ENCODE peak calls at places on chromosome 18, in five cellular contexts. One of them, this sample, is unnamed.

GRCh38 chr18:29512761-29513160 is 1335.8 kb upstream of the CDH2 start:
- DNase-seq in K562: no peak
- DNase-seq in IMR-90: no peak
- DNase-seq in A549: no peak
- DNase-seq in SK-N-SH: no peak
- DNase-seq in this sample: no peak

GRCh38 chr18:48330016-48330991 is 78.9 kb downstream of the ZBTB7C start:
- DNase-seq in K562: no peak
- DNase-seq in IMR-90: peak; percentile 69
- DNase-seq in A549: peak; percentile 32
- DNase-seq in SK-N-SH: no peak
- DNase-seq in this sample: no peak

GRCh38 chr18:27860701-27861107 is 316.2 kb downstream of the CDH2 start:
- DNase-seq in K562: no peak
- DNase-seq in IMR-90: peak; percentile 2
- DNase-seq in A549: no peak
- DNase-seq in SK-N-SH: no peak
- DNase-seq in this sample: peak; percentile 9

GRCh38 chr18:60656563-60656962 is 284.0 kb upstream of the MC4R start:
- DNase-seq in K562: no peak
- DNase-seq in IMR-90: no peak
- DNase-seq in A549: no peak
- DNase-seq in SK-N-SH: no peak
- DNase-seq in this sample: no peak

GRCh38 chr18:10935588-10935987 is 213.8 kb downstream of the PIEZO2 start:
- DNase-seq in K562: no peak
- DNase-seq in IMR-90: no peak
- DNase-seq in A549: no peak
- DNase-seq in SK-N-SH: no peak
- DNase-seq in this sample: no peak

GRCh38 chr18:67515987-67516431 is 511 bp downstream of the DSEL start:
- DNase-seq in K562: peak; percentile 41
- DNase-seq in IMR-90: peak; percentile 85
- DNase-seq in A549: peak; percentile 44
- DNase-seq in SK-N-SH: peak; percentile 78
- DNase-seq in this sample: no peak

GRCh38 chr18:65762556-65762955 is 11.7 kb downstream of the CDH7 start:
- DNase-seq in K562: no peak
- DNase-seq in IMR-90: no peak
- DNase-seq in A549: no peak
- DNase-seq in SK-N-SH: no peak
- DNase-seq in this sample: no peak

GRCh38 chr18:7814754-7815315 is 247.7 kb downstream of the PTPRM start:
- DNase-seq in K562: no peak
- DNase-seq in IMR-90: no peak
- DNase-seq in A549: no peak
- DNase-seq in SK-N-SH: no peak
- DNase-seq in this sample: no peak

GRCh38 chr18:49752095-49752457 is 61.3 kb downstream of the ACAA2 start:
- DNase-seq in K562: no peak
- DNase-seq in IMR-90: no peak
- DNase-seq in A549: no peak
- DNase-seq in SK-N-SH: no peak
- DNase-seq in this sample: no peak

GRCh38 chr18:36189486-36189885 is 2.2 kb downstream of the MOCOS start:
- DNase-seq in K562: no peak
- DNase-seq in IMR-90: no peak
- DNase-seq in A549: no peak
- DNase-seq in SK-N-SH: no peak
- DNase-seq in this sample: no peak

GRCh38 chr18:34650121-34650545 is 60.0 kb upstream of the DTNA start:
- DNase-seq in K562: no peak
- DNase-seq in IMR-90: peak; percentile 88
- DNase-seq in A549: no peak
- DNase-seq in SK-N-SH: no peak
- DNase-seq in this sample: no peak

GRCh38 chr18:8912348-8913057 is 190.0 kb upstream of the NDUFV2 start:
- DNase-seq in K562: peak; percentile 68
- DNase-seq in IMR-90: no peak
- DNase-seq in A549: no peak
- DNase-seq in SK-N-SH: no peak
- DNase-seq in this sample: no peak

GRCh38 chr18:51226068-51226467 is 28.6 kb upstream of the MEX3C start:
- DNase-seq in K562: no peak
- DNase-seq in IMR-90: no peak
- DNase-seq in A549: no peak
- DNase-seq in SK-N-SH: no peak
- DNase-seq in this sample: no peak

GRCh38 chr18:13232060-13232917 is 13.7 kb downstream of the LDLRAD4 start:
- DNase-seq in K562: no peak
- DNase-seq in IMR-90: no peak
- DNase-seq in A549: no peak
- DNase-seq in SK-N-SH: no peak
- DNase-seq in this sample: no peak

GRCh38 chr18:44894011-44894410 is 213.3 kb downstream of the SETBP1 start:
- DNase-seq in K562: no peak
- DNase-seq in IMR-90: no peak
- DNase-seq in A549: no peak
- DNase-seq in SK-N-SH: no peak
- DNase-seq in this sample: no peak

GRCh38 chr18:10973579-10974260 is 175.6 kb downstream of the PIEZO2 start:
- DNase-seq in K562: no peak
- DNase-seq in IMR-90: peak; percentile 34
- DNase-seq in A549: peak; percentile 5
- DNase-seq in SK-N-SH: no peak
- DNase-seq in this sample: no peak

GRCh38 chr18:54150226-54150625 is 74.2 kb downstream of the MBD2 start:
- DNase-seq in K562: no peak
- DNase-seq in IMR-90: no peak
- DNase-seq in A549: no peak
- DNase-seq in SK-N-SH: no peak
- DNase-seq in this sample: no peak

GRCh38 chr18:35122586-35123224 is 81.5 kb downstream of the MAPRE2 start:
- DNase-seq in K562: no peak
- DNase-seq in IMR-90: no peak
- DNase-seq in A549: no peak
- DNase-seq in SK-N-SH: peak; percentile 65
- DNase-seq in this sample: no peak

GRCh38 chr18:9011431-9011830 is 91.1 kb upstream of the NDUFV2 start:
- DNase-seq in K562: no peak
- DNase-seq in IMR-90: no peak
- DNase-seq in A549: no peak
- DNase-seq in SK-N-SH: no peak
- DNase-seq in this sample: no peak

GRCh38 chr18:21660078-21660477 is 44.5 kb downstream of the ABHD3 start:
- DNase-seq in K562: no peak
- DNase-seq in IMR-90: no peak
- DNase-seq in A549: no peak
- DNase-seq in SK-N-SH: no peak
- DNase-seq in this sample: no peak

GRCh38 chr18:22387364-22387763 is 30.4 kb downstream of the CTAGE1 start:
- DNase-seq in K562: no peak
- DNase-seq in IMR-90: no peak
- DNase-seq in A549: no peak
- DNase-seq in SK-N-SH: no peak
- DNase-seq in this sample: no peak

GRCh38 chr18:61606759-61607158 is 273.5 kb downstream of the CDH20 start:
- DNase-seq in K562: no peak
- DNase-seq in IMR-90: peak; percentile 93
- DNase-seq in A549: peak; percentile 30
- DNase-seq in SK-N-SH: no peak
- DNase-seq in this sample: no peak

GRCh38 chr18:31983020-31983419 is 35.6 kb upstream of the RNF125 start:
- DNase-seq in K562: no peak
- DNase-seq in IMR-90: no peak
- DNase-seq in A549: no peak
- DNase-seq in SK-N-SH: no peak
- DNase-seq in this sample: no peak

GRCh38 chr18:60358516-60358915 is 14.1 kb downstream of the MC4R start:
- DNase-seq in K562: no peak
- DNase-seq in IMR-90: peak; percentile 70
- DNase-seq in A549: no peak
- DNase-seq in SK-N-SH: no peak
- DNase-seq in this sample: no peak

GRCh38 chr18:23406271-23406787 is 46.8 kb upstream of the RIOK3 start:
- DNase-seq in K562: no peak
- DNase-seq in IMR-90: peak; percentile 40
- DNase-seq in A549: no peak
- DNase-seq in SK-N-SH: no peak
- DNase-seq in this sample: no peak

GRCh38 chr18:28905509-28905908 is 728.6 kb upstream of the CDH2 start:
- DNase-seq in K562: no peak
- DNase-seq in IMR-90: peak; percentile 57
- DNase-seq in A549: no peak
- DNase-seq in SK-N-SH: no peak
- DNase-seq in this sample: no peak

DNA sequence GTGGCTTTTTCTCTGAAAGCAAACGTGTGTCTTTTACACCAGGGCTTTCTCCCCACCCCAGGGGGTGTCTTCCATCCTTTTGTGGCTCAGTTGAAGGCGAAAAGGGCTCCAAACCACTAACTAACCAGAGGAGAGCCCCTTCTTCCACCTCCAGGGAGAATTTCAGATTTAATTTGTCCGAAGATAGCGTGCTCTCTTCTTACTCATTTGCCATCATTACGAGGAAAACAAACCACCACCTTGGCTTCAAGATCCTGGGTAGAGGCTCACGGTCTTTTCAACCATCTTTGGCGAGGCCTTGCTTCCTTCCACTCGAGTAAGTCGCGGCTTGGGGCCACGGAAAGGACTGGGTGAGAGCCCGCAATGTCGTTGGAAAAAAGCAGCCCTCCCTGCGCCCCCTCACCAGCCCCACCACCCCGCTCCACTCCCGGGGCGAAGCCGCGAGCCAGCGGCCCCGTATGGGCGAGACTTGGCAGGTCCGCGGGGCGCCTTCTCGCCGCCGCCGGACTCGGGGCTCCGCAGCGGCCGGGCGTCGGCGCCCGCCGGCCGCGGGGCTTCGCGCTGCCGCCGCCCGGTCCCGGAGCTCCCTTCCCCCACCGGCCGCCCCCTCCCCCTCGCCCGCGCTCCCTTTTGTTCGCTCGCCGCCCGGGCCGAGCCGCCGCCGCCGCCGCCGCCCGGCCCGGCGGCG is 1.7 kb upstream of the ZNF532 start:
- DNase-seq in K562: no peak
- DNase-seq in IMR-90: peak; percentile 62
- DNase-seq in A549: peak; percentile 25
- DNase-seq in SK-N-SH: peak; percentile 80
- DNase-seq in this sample: no peak
- TF ChIP-seq RCOR1 in K562: no peak
- TF ChIP-seq RCOR1 in IMR-90: no peak
- TF ChIP-seq RCOR1 in A549: no peak
- TF ChIP-seq RCOR1 in SK-N-SH: no peak
- TF ChIP-seq RCOR1 in this sample: no peak

GRCh38 chr18:76407681-76408080 is 87.4 kb downstream of the ZNF516 start:
- DNase-seq in K562: no peak
- DNase-seq in IMR-90: no peak
- DNase-seq in A549: no peak
- DNase-seq in SK-N-SH: no peak
- DNase-seq in this sample: no peak

GRCh38 chr18:76405280-76405679 is 89.8 kb downstream of the ZNF516 start:
- DNase-seq in K562: no peak
- DNase-seq in IMR-90: no peak
- DNase-seq in A549: no peak
- DNase-seq in SK-N-SH: no peak
- DNase-seq in this sample: no peak

GRCh38 chr18:76406791-76407190 is 88.3 kb downstream of the ZNF516 start:
- DNase-seq in K562: no peak
- DNase-seq in IMR-90: no peak
- DNase-seq in A549: no peak
- DNase-seq in SK-N-SH: no peak
- DNase-seq in this sample: no peak

GRCh38 chr18:76404345-76404831 is 90.7 kb downstream of the ZNF516 start:
- DNase-seq in K562: no peak
- DNase-seq in IMR-90: no peak
- DNase-seq in A549: no peak
- DNase-seq in SK-N-SH: no peak
- DNase-seq in this sample: no peak

DNA sequence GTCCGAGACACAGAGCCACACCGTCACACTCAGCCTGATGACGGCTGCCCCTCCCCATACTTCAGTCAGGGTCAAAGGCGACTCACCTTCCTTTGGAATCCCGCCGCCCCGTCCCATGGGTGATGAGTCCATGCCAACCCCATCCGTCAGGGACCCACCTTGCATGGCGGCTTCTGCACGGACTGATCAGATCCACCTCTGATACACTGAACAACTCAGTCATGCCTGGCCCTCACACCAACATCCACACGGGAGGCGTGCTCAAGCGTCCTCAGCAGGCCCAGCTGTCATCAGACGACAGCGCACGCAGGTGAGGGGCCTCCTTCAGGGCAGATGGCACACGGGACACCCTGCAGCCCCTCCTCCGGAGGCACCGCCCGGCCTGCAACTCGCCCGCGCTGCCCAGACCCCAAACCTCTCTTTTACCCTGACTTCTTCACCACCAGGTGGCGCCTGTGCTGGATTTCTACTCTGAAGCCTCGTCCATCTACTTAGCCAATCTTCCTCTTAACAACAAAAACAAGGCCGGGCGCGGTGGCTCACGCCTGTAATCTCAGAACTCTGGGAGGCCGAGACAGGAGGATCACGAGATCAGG is 89.2 kb downstream of the ZNF516 start:
- DNase-seq in K562: peak; percentile 37
- DNase-seq in IMR-90: peak; percentile 30
- DNase-seq in A549: peak; percentile 43
- DNase-seq in SK-N-SH: peak; percentile 63
- DNase-seq in this sample: no peak
- TF ChIP-seq RCOR1 in K562: no peak
- TF ChIP-seq RCOR1 in IMR-90: no peak
- TF ChIP-seq RCOR1 in A549: no peak
- TF ChIP-seq RCOR1 in SK-N-SH: no peak
- TF ChIP-seq RCOR1 in this sample: no peak

DNA sequence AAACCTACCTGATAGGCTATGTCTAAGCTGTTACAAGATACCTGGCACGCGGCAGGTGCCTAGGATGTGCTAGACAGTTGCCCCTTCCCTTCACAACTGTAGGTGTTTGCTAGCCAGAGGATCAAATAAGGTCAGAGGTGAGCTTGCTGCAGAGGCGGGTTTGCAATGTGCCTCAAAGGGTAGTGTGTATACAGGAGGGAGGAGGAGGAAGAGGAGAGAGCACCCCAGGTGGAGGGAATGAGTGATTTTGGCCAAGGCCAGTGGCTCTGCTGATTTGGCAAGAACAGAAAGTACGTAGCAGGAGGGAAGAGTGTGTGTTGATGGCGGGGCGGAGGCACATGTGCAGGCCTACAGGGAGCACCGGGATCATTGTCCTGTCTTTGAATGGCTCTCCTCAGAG is 236.5 kb downstream of the HAUS1 start:
- DNase-seq in K562: no peak
- DNase-seq in IMR-90: no peak
- DNase-seq in A549: no peak
- DNase-seq in SK-N-SH: no peak
- DNase-seq in this sample: no peak
- TF ChIP-seq RCOR1 in K562: no peak
- TF ChIP-seq RCOR1 in IMR-90: no peak
- TF ChIP-seq RCOR1 in A549: no peak
- TF ChIP-seq RCOR1 in SK-N-SH: no peak
- TF ChIP-seq RCOR1 in this sample: no peak

GRCh38 chr18:75375341-75375740 is 52.2 kb downstream of the SMIM21 start:
- DNase-seq in K562: no peak
- DNase-seq in IMR-90: no peak
- DNase-seq in A549: no peak
- DNase-seq in SK-N-SH: no peak
- DNase-seq in this sample: no peak
- TF ChIP-seq RCOR1 in K562: no peak
- TF ChIP-seq RCOR1 in IMR-90: no peak
- TF ChIP-seq RCOR1 in A549: no peak
- TF ChIP-seq RCOR1 in SK-N-SH: no peak
- TF ChIP-seq RCOR1 in this sample: no peak

GRCh38 chr18:26190506-26190905 is 35.7 kb upstream of the TAF4B start:
- DNase-seq in K562: no peak
- DNase-seq in IMR-90: no peak
- DNase-seq in A549: no peak
- DNase-seq in SK-N-SH: no peak
- DNase-seq in this sample: peak; percentile 74
- TF ChIP-seq RCOR1 in K562: no peak
- TF ChIP-seq RCOR1 in IMR-90: no peak
- TF ChIP-seq RCOR1 in A549: no peak
- TF ChIP-seq RCOR1 in SK-N-SH: no peak
- TF ChIP-seq RCOR1 in this sample: no peak

This sample was measured in GM12878.